ENCODE peak calls at places on chromosome 11, in ten cellular contexts. K, W, U, Z, V, Q, C, N, B and O are unnamed samples.

GRCh38 chr11:129933866-129934265 is 38.5 kb upstream of the NFRKB start:
- DNase-seq in K (no peak), Z (no peak), Q (no peak), U (no peak), B (no peak), N (no peak), W (no peak), C (no peak), V (no peak), O (no peak)

GRCh38 chr11:101436511-101437142 is 147.2 kb downstream of the TRPC6 start:
- DNase-seq in U (no peak), W (no peak), B (peak; percentile 52), V (peak; percentile 36), K (peak; percentile 53), Q (no peak), C (peak; percentile 57), N (no peak), Z (no peak), O (no peak)

GRCh38 chr11:32428665-32429293 is 6.6 kb downstream of the WT1 start:
- DNase-seq in N (no peak), U (no peak), K (no peak), Z (no peak), V (no peak), W (no peak), C (no peak), B (no peak), Q (no peak), O (no peak)

GRCh38 chr11:25970726-25971508 is 361.0 kb upstream of the ANO3 start:
- DNase-seq in K (no peak), B (peak; percentile 2), Z (peak; percentile 43), N (no peak), Q (no peak), W (no peak), V (no peak), C (no peak), U (no peak), O (no peak)

GRCh38 chr11:5123802-5124521 is 14.2 kb downstream of the OR52A5 start:
- DNase-seq in N (peak; percentile 17), V (peak; percentile 71), Z (peak; percentile 6), Q (peak; percentile 63), C (no peak), B (peak; percentile 47), U (peak; percentile 57), W (peak; percentile 14), K (peak; percentile 82), O (peak; percentile 44)

GRCh38 chr11:20337526-20338154 is 25.9 kb upstream of the HTATIP2 start:
- DNase-seq in V (peak; percentile 41), Q (peak; percentile 19), W (no peak), U (no peak), K (peak; percentile 48), N (no peak), B (peak; percentile 42), C (no peak), Z (no peak), O (no peak)

GRCh38 chr11:10385696-10386095 is 69.4 kb upstream of the AMPD3 start:
- DNase-seq in U (no peak), C (no peak), N (no peak), Z (no peak), K (peak; percentile 60), V (no peak), W (no peak), Q (no peak), B (no peak), O (no peak)

GRCh38 chr11:119933584-119933983 is 204.3 kb downstream of the TRIM29 start:
- DNase-seq in Q (no peak), W (no peak), N (no peak), Z (no peak), K (no peak), B (no peak), V (no peak), C (no peak), U (no peak), O (no peak)